ENCODE peak calls at places on chromosomes 13 and 19, in four cellular contexts. One of them, this sample, is unnamed.

GRCh38 chr19:55353803-55354697 is 469 bp downstream of the COX6B2 start:
- DNase-seq in iris pigment epithelial cell: peak
- DNase-seq in nephron progenitor cell: peak
- DNase-seq in T-helper 2 cell: peak
- DNase-seq in this sample: peak

GRCh38 chr19:35222373-35223005 is 6.0 kb downstream of the FAM187B start:
- DNase-seq in iris pigment epithelial cell: no peak
- DNase-seq in T-helper 2 cell: no peak
- DNase-seq in nephron progenitor cell: no peak
- DNase-seq in this sample: no peak

GRCh38 chr19:2841858-2842574 is 741 bp downstream of the ZNF555 start:
- DNase-seq in iris pigment epithelial cell: no peak
- DNase-seq in T-helper 2 cell: no peak
- DNase-seq in nephron progenitor cell: no peak
- DNase-seq in this sample: no peak

GRCh38 chr13:53105477-53105876 is 76.9 kb downstream of the OLFM4 start:
- DNase-seq in iris pigment epithelial cell: no peak
- DNase-seq in nephron progenitor cell: no peak
- DNase-seq in T-helper 2 cell: no peak
- DNase-seq in this sample: no peak

GRCh38 chr19:531753-532571 is at the start of gene CDC34:
- DNase-seq in iris pigment epithelial cell: no peak
- DNase-seq in nephron progenitor cell: peak
- DNase-seq in T-helper 2 cell: no peak
- DNase-seq in this sample: no peak

GRCh38 chr19:56683119-56683518 is 11.6 kb upstream of the ZNF835 start:
- DNase-seq in iris pigment epithelial cell: no peak
- DNase-seq in T-helper 2 cell: no peak
- DNase-seq in nephron progenitor cell: no peak
- DNase-seq in this sample: no peak

GRCh38 chr19:34430738-34431625 is 2.8 kb downstream of the UBA2 start:
- DNase-seq in T-helper 2 cell: peak
- DNase-seq in iris pigment epithelial cell: peak
- DNase-seq in nephron progenitor cell: peak
- DNase-seq in this sample: peak

GRCh38 chr19:47019431-47020041 is at the start of gene NPAS1:
- DNase-seq in T-helper 2 cell: no peak
- DNase-seq in iris pigment epithelial cell: no peak
- DNase-seq in nephron progenitor cell: peak
- DNase-seq in this sample: no peak

GRCh38 chr13:49454388-49455015 is 10.4 kb downstream of the SETDB2 start:
- DNase-seq in nephron progenitor cell: no peak
- DNase-seq in T-helper 2 cell: peak
- DNase-seq in iris pigment epithelial cell: peak
- DNase-seq in this sample: no peak

GRCh38 chr19:44069415-44069814 is 2.5 kb upstream of the ZNF284 start:
- DNase-seq in T-helper 2 cell: no peak
- DNase-seq in iris pigment epithelial cell: no peak
- DNase-seq in nephron progenitor cell: no peak
- DNase-seq in this sample: no peak

GRCh38 chr19:41694196-41694595 is 6.1 kb upstream of the CEACAM7 start:
- DNase-seq in iris pigment epithelial cell: no peak
- DNase-seq in nephron progenitor cell: no peak
- DNase-seq in T-helper 2 cell: no peak
- DNase-seq in this sample: no peak

GRCh38 chr19:17522988-17523872 is 11.8 kb downstream of the PGLS start:
- DNase-seq in iris pigment epithelial cell: no peak
- DNase-seq in nephron progenitor cell: no peak
- DNase-seq in T-helper 2 cell: peak
- DNase-seq in this sample: no peak

GRCh38 chr13:23766939-23767338 is 122.3 kb downstream of the MIPEP start:
- DNase-seq in T-helper 2 cell: no peak
- DNase-seq in nephron progenitor cell: no peak
- DNase-seq in iris pigment epithelial cell: no peak
- DNase-seq in this sample: no peak

GRCh38 chr13:101301053-101301452 is 115.3 kb downstream of the NALCN start:
- DNase-seq in T-helper 2 cell: no peak
- DNase-seq in iris pigment epithelial cell: no peak
- DNase-seq in nephron progenitor cell: no peak
- DNase-seq in this sample: no peak

GRCh38 chr13:30443957-30444404 is 21.7 kb downstream of the UBE2L5 start:
- DNase-seq in iris pigment epithelial cell: no peak
- DNase-seq in nephron progenitor cell: no peak
- DNase-seq in T-helper 2 cell: no peak
- DNase-seq in this sample: no peak

GRCh38 chr19:31890230-31890629 is 455.2 kb upstream of the ZNF507 start:
- DNase-seq in iris pigment epithelial cell: no peak
- DNase-seq in T-helper 2 cell: no peak
- DNase-seq in nephron progenitor cell: peak
- DNase-seq in this sample: no peak